ENCODE peak calls at places on chromosomes 16 and 17, in seven cellular contexts. One of them, this sample, is unnamed. For H3K9me3 and H3K36me3, the result is how much of the 10 kb centered on the place peaks cover.

GRCh38 chr17:83145831-83146230 is 66.4 kb downstream of the METRNL start:
- DNase-seq in mucosa of descending colon: no peak
- DNase-seq in GM23248: no peak
- DNase-seq in prostate gland: no peak
- DNase-seq in OCI-LY7: no peak
- DNase-seq in adrenal gland: no peak
- DNase-seq in spleen: no peak
- DNase-seq in this sample: no peak

GRCh38 chr17:19654901-19655300 is 6.3 kb downstream of the ALDH3A2 start:
- DNase-seq in adrenal gland: no peak
- DNase-seq in OCI-LY7: no peak
- DNase-seq in spleen: no peak
- DNase-seq in GM23248: peak
- DNase-seq in mucosa of descending colon: no peak
- DNase-seq in prostate gland: no peak
- DNase-seq in this sample: no peak

GRCh38 chr17:33016920-33017319 is 25.3 kb downstream of the SPACA3 start:
- DNase-seq in adrenal gland: no peak
- DNase-seq in mucosa of descending colon: no peak
- DNase-seq in GM23248: no peak
- DNase-seq in prostate gland: no peak
- DNase-seq in OCI-LY7: no peak
- DNase-seq in spleen: no peak
- DNase-seq in this sample: no peak

GRCh38 chr17:4607773-4608187 is 23.5 kb downstream of the SMTNL2 start:
- DNase-seq in GM23248: peak
- DNase-seq in prostate gland: no peak
- DNase-seq in adrenal gland: peak
- DNase-seq in mucosa of descending colon: no peak
- DNase-seq in OCI-LY7: no peak
- DNase-seq in spleen: no peak
- DNase-seq in this sample: no peak

GRCh38 chr17:47882247-47882646 is 13.8 kb upstream of the SP2 start:
- DNase-seq in prostate gland: peak
- DNase-seq in adrenal gland: no peak
- DNase-seq in OCI-LY7: no peak
- DNase-seq in GM23248: peak
- DNase-seq in mucosa of descending colon: no peak
- DNase-seq in spleen: no peak
- DNase-seq in this sample: peak

GRCh38 chr16:47928008-47928407 is 227.8 kb downstream of the ABCC12 start:
- DNase-seq in mucosa of descending colon: no peak
- DNase-seq in OCI-LY7: peak
- DNase-seq in GM23248: no peak
- DNase-seq in adrenal gland: no peak
- DNase-seq in prostate gland: no peak
- DNase-seq in spleen: no peak
- DNase-seq in this sample: peak

GRCh38 chr17:79393358-79394038 is 217.4 kb downstream of the RBFOX3 start:
- DNase-seq in prostate gland: peak
- DNase-seq in mucosa of descending colon: peak
- DNase-seq in OCI-LY7: peak
- DNase-seq in GM23248: peak
- DNase-seq in adrenal gland: peak
- DNase-seq in spleen: peak
- DNase-seq in this sample: peak

GRCh38 chr17:80260791-80261158 is at the start of gene RNF213:
- DNase-seq in mucosa of descending colon: peak
- DNase-seq in spleen: peak
- DNase-seq in prostate gland: peak
- DNase-seq in adrenal gland: peak
- DNase-seq in OCI-LY7: peak
- DNase-seq in GM23248: peak
- DNase-seq in this sample: peak

GRCh38 chr17:28792877-28793666 is 49.3 kb downstream of the TRAF4 start:
- DNase-seq in prostate gland: no peak
- DNase-seq in GM23248: no peak
- DNase-seq in adrenal gland: no peak
- DNase-seq in OCI-LY7: no peak
- DNase-seq in mucosa of descending colon: no peak
- DNase-seq in spleen: no peak
- DNase-seq in this sample: no peak

GRCh38 chr17:68161644-68162428 is 86.0 kb upstream of the AMZ2 start:
- DNase-seq in prostate gland: no peak
- DNase-seq in mucosa of descending colon: no peak
- DNase-seq in OCI-LY7: no peak
- DNase-seq in spleen: no peak
- DNase-seq in GM23248: peak
- DNase-seq in adrenal gland: no peak
- DNase-seq in this sample: no peak

GRCh38 chr16:22417019-22417418 is 42.6 kb upstream of the CDR2 start:
- DNase-seq in OCI-LY7: no peak
- DNase-seq in spleen: no peak
- DNase-seq in mucosa of descending colon: no peak
- DNase-seq in prostate gland: no peak
- DNase-seq in adrenal gland: no peak
- DNase-seq in GM23248: no peak
- DNase-seq in this sample: no peak

GRCh38 chr17:15411556-15412198 is 55.7 kb downstream of the CDRT4 start:
- DNase-seq in GM23248: peak
- DNase-seq in OCI-LY7: no peak
- DNase-seq in prostate gland: no peak
- DNase-seq in spleen: no peak
- DNase-seq in adrenal gland: no peak
- DNase-seq in mucosa of descending colon: no peak
- DNase-seq in this sample: no peak

GRCh38 chr17:58282442-58282841 is 1.7 kb upstream of the MPO start:
- DNase-seq in prostate gland: no peak
- DNase-seq in spleen: no peak
- DNase-seq in mucosa of descending colon: no peak
- DNase-seq in adrenal gland: no peak
- DNase-seq in OCI-LY7: no peak
- DNase-seq in GM23248: no peak
- DNase-seq in this sample: no peak

GRCh38 chr17:17254026-17254425 is 17.1 kb upstream of the FLCN start:
- DNase-seq in prostate gland: no peak
- DNase-seq in adrenal gland: no peak
- DNase-seq in spleen: no peak
- DNase-seq in mucosa of descending colon: no peak
- DNase-seq in GM23248: peak
- DNase-seq in OCI-LY7: no peak
- DNase-seq in this sample: no peak

GRCh38 chr17:74646231-74646630 is 22.7 kb upstream of the CD300E start:
- DNase-seq in spleen: no peak
- DNase-seq in mucosa of descending colon: no peak
- DNase-seq in prostate gland: no peak
- DNase-seq in GM23248: peak
- DNase-seq in OCI-LY7: peak
- DNase-seq in adrenal gland: no peak
- DNase-seq in this sample: no peak

GRCh38 chr16:56192971-56193936 is 2.0 kb downstream of the GNAO1 start:
- DNase-seq in GM23248: no peak
- DNase-seq in OCI-LY7: no peak
- DNase-seq in mucosa of descending colon: no peak
- DNase-seq in adrenal gland: no peak
- DNase-seq in spleen: no peak
- DNase-seq in prostate gland: no peak
- DNase-seq in this sample: no peak

GRCh38 chr16:85426806-85427205 is 186.3 kb upstream of the GSE1 start:
- DNase-seq in OCI-LY7: no peak
- DNase-seq in mucosa of descending colon: no peak
- DNase-seq in adrenal gland: no peak
- DNase-seq in spleen: peak
- DNase-seq in GM23248: no peak
- DNase-seq in prostate gland: no peak
- DNase-seq in this sample: no peak

GRCh38 chr16:69194488-69194887 is 7.5 kb downstream of the SNTB2 start:
- DNase-seq in spleen: no peak
- DNase-seq in GM23248: peak
- DNase-seq in adrenal gland: no peak
- DNase-seq in mucosa of descending colon: no peak
- DNase-seq in OCI-LY7: no peak
- DNase-seq in prostate gland: no peak
- DNase-seq in this sample: no peak

GRCh38 chr16:85393674-85394510 is 219.2 kb upstream of the GSE1 start:
- DNase-seq in adrenal gland: peak
- DNase-seq in mucosa of descending colon: peak
- DNase-seq in GM23248: peak
- DNase-seq in spleen: peak
- DNase-seq in OCI-LY7: peak
- DNase-seq in prostate gland: no peak
- DNase-seq in this sample: peak

GRCh38 chr17:58344791-58345157 is 7.2 kb downstream of the SUPT4H1 start:
- DNase-seq in adrenal gland: no peak
- DNase-seq in spleen: peak
- DNase-seq in GM23248: no peak
- DNase-seq in prostate gland: no peak
- DNase-seq in mucosa of descending colon: no peak
- DNase-seq in OCI-LY7: peak
- DNase-seq in this sample: no peak

DNA sequence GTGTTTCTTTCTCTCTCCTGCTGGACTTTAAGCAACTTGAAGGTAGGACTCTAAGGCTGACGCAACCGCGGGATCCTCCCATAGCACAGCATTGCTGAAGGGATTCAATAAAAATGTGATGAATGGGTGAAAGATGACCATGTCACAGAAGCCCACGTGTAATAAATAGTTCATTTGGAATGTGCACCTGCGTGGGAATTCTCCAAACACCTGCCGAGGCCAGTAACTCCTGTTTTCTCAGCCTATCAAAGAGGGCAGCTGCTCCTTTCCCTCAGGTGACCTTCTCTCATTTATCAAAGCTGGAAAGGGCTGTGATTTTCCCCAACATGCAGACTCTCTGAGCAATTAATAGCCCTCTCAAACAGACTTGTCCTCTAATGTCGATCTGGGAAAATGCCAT is 235.7 kb downstream of the STX8 start:
- DNase-seq in OCI-LY7: no peak
- DNase-seq in GM23248: no peak
- DNase-seq in adrenal gland: no peak
- DNase-seq in spleen: no peak
- DNase-seq in mucosa of descending colon: no peak
- DNase-seq in prostate gland: no peak
- DNase-seq in this sample: no peak
- H3K9me3 ChIP-seq in OCI-LY7: under half
- H3K9me3 ChIP-seq in GM23248: under half
- H3K9me3 ChIP-seq in adrenal gland: under half
- H3K9me3 ChIP-seq in spleen: under half
- H3K9me3 ChIP-seq in mucosa of descending colon: under half
- H3K9me3 ChIP-seq in prostate gland: under half
- H3K9me3 ChIP-seq in this sample: under half

GRCh38 chr16:66271074-66272060 is 95.1 kb upstream of the CDH5 start:
- DNase-seq in adrenal gland: no peak
- DNase-seq in GM23248: peak
- DNase-seq in OCI-LY7: no peak
- DNase-seq in spleen: no peak
- DNase-seq in prostate gland: no peak
- DNase-seq in mucosa of descending colon: no peak
- DNase-seq in this sample: no peak

GRCh38 chr16:66272461-66272860 is 94.0 kb upstream of the CDH5 start:
- DNase-seq in adrenal gland: no peak
- DNase-seq in spleen: no peak
- DNase-seq in mucosa of descending colon: no peak
- DNase-seq in OCI-LY7: no peak
- DNase-seq in GM23248: no peak
- DNase-seq in prostate gland: no peak
- DNase-seq in this sample: no peak

GRCh38 chr16:66269631-66270332 is 96.7 kb upstream of the CDH5 start:
- DNase-seq in spleen: no peak
- DNase-seq in GM23248: no peak
- DNase-seq in adrenal gland: no peak
- DNase-seq in prostate gland: no peak
- DNase-seq in OCI-LY7: no peak
- DNase-seq in mucosa of descending colon: no peak
- DNase-seq in this sample: no peak

GRCh38 chr16:66273036-66273435 is 93.5 kb upstream of the CDH5 start:
- DNase-seq in OCI-LY7: no peak
- DNase-seq in GM23248: no peak
- DNase-seq in prostate gland: no peak
- DNase-seq in adrenal gland: no peak
- DNase-seq in spleen: no peak
- DNase-seq in mucosa of descending colon: no peak
- DNase-seq in this sample: no peak

GRCh38 chr16:66270333-66270927 is 96.1 kb upstream of the CDH5 start:
- DNase-seq in adrenal gland: peak
- DNase-seq in mucosa of descending colon: peak
- DNase-seq in OCI-LY7: peak
- DNase-seq in GM23248: peak
- DNase-seq in prostate gland: peak
- DNase-seq in spleen: peak
- DNase-seq in this sample: peak
- H3K4me3 ChIP-seq in adrenal gland: no peak
- H3K4me3 ChIP-seq in mucosa of descending colon: no peak
- H3K4me3 ChIP-seq in OCI-LY7: no peak
- H3K4me3 ChIP-seq in GM23248: peak
- H3K4me3 ChIP-seq in prostate gland: peak
- H3K4me3 ChIP-seq in spleen: peak
- H3K4me3 ChIP-seq in this sample: no peak

GRCh38 chr17:82055965-82056728 is 4.4 kb downstream of the GPS1 start:
- DNase-seq in prostate gland: no peak
- DNase-seq in spleen: peak
- DNase-seq in mucosa of descending colon: peak
- DNase-seq in GM23248: no peak
- DNase-seq in OCI-LY7: no peak
- DNase-seq in adrenal gland: no peak
- DNase-seq in this sample: no peak
- H3K36me3 ChIP-seq in prostate gland: under half
- H3K36me3 ChIP-seq in spleen: under half
- H3K36me3 ChIP-seq in mucosa of descending colon: under half
- H3K36me3 ChIP-seq in GM23248: under half
- H3K36me3 ChIP-seq in OCI-LY7: half or more
- H3K36me3 ChIP-seq in adrenal gland: under half
- H3K36me3 ChIP-seq in this sample: half or more

GRCh38 chr17:3318336-3318735 is 20.2 kb upstream of the OR3A1 start:
- DNase-seq in spleen: no peak
- DNase-seq in prostate gland: no peak
- DNase-seq in mucosa of descending colon: no peak
- DNase-seq in OCI-LY7: no peak
- DNase-seq in GM23248: no peak
- DNase-seq in adrenal gland: no peak
- DNase-seq in this sample: no peak
- H3K9me3 ChIP-seq in spleen: under half
- H3K9me3 ChIP-seq in prostate gland: under half
- H3K9me3 ChIP-seq in mucosa of descending colon: under half
- H3K9me3 ChIP-seq in OCI-LY7: under half
- H3K9me3 ChIP-seq in GM23248: under half
- H3K9me3 ChIP-seq in adrenal gland: under half
- H3K9me3 ChIP-seq in this sample: under half